ENCODE peak calls at places on chromosome 10, in five cellular contexts. Q is GM12865; M is kidney; B is effector memory CD4-positive, alpha-beta T cell; S is lower leg skin. X is an unnamed sample.

GRCh38 chr10:18240185-18240882 is 100.1 kb downstream of the CACNB2 start:
- DNase-seq in M (no peak), Q (no peak), B (no peak), S (no peak), X (no peak)

GRCh38 chr10:68224810-68225209 is 7.1 kb downstream of the ATOH7 start:
- DNase-seq in B (no peak), S (no peak), Q (no peak), M (no peak), X (no peak)

GRCh38 chr10:10677479-10677878 is 340.2 kb upstream of the CELF2 start:
- DNase-seq in Q (peak), S (no peak), B (no peak), M (no peak), X (peak)

GRCh38 chr10:84291389-84291788 is 37.0 kb upstream of the CCSER2 start:
- DNase-seq in B (no peak), S (no peak), M (no peak), Q (peak), X (peak)

GRCh38 chr10:112763916-112764520 is 186.0 kb upstream of the TCF7L2 start:
- DNase-seq in Q (no peak), M (no peak), B (no peak), S (no peak), X (no peak)

GRCh38 chr10:69961168-69961863 is 91.3 kb upstream of the MACROH2A2 start:
- DNase-seq in M (no peak), Q (no peak), B (no peak), S (peak), X (peak)

GRCh38 chr10:130763491-130763890 is 548.0 kb downstream of the TCERG1L start:
- DNase-seq in M (peak), Q (no peak), B (no peak), S (no peak), X (no peak)

GRCh38 chr10:63757067-63757466 is 235.9 kb downstream of the REEP3 start:
- DNase-seq in B (no peak), Q (no peak), M (no peak), S (no peak), X (no peak)

GRCh38 chr10:117458571-117458970 is 83.3 kb upstream of the PDZD8 start:
- DNase-seq in S (no peak), Q (no peak), B (no peak), M (no peak), X (no peak)

GRCh38 chr10:27240891-27241639 is 468 bp upstream of the ACBD5 start:
- DNase-seq in B (no peak), S (peak), M (peak), Q (peak), X (peak)

GRCh38 chr10:84344560-84344959 is 16.2 kb downstream of the CCSER2 start:
- DNase-seq in Q (no peak), S (no peak), B (no peak), M (no peak), X (no peak)

GRCh38 chr10:112812571-112812970 is 137.5 kb upstream of the TCF7L2 start:
- DNase-seq in S (no peak), B (no peak), Q (no peak), M (no peak), X (no peak)

GRCh38 chr10:112295853-112296830 is 12.9 kb downstream of the TECTB start:
- DNase-seq in B (no peak), M (no peak), S (no peak), Q (no peak), X (no peak)

GRCh38 chr10:91856637-91857036 is 52.6 kb downstream of the FGFBP3 start:
- DNase-seq in Q (peak), M (no peak), S (no peak), B (no peak), X (no peak)

GRCh38 chr10:73819513-73820093 is 8.2 kb upstream of the NDST2 start:
- DNase-seq in Q (no peak), M (peak), S (no peak), B (no peak), X (peak)

GRCh38 chr10:50981904-50982303 is 92.4 kb upstream of the PRKG1 start:
- DNase-seq in B (no peak), Q (no peak), S (no peak), M (no peak), X (no peak)

GRCh38 chr10:129614341-129614740 is 147.3 kb downstream of the MGMT start:
- DNase-seq in S (no peak), Q (no peak), M (no peak), B (no peak), X (peak)

GRCh38 chr10:130042386-130042785 is 68.2 kb downstream of the C10orf143 start:
- DNase-seq in M (peak), Q (no peak), B (no peak), S (peak), X (no peak)

GRCh38 chr10:79292789-79293746 is 54.2 kb upstream of the PPIF start:
- DNase-seq in S (no peak), B (no peak), Q (peak), M (no peak), X (peak)

GRCh38 chr10:14192746-14193145 is 138.0 kb downstream of the FRMD4A start:
- DNase-seq in M (no peak), S (no peak), B (no peak), Q (no peak), X (no peak)

GRCh38 chr10:93071177-93071472 is 2.6 kb upstream of the CYP26A1 start:
- DNase-seq in Q (no peak), S (no peak), M (peak), B (no peak), X (no peak)

GRCh38 chr10:132411561-132412253 is 14.7 kb downstream of the PWWP2B start:
- DNase-seq in Q (no peak), B (no peak), S (no peak), M (peak), X (peak)

GRCh38 chr10:72084094-72084459 is 4.3 kb downstream of the SPOCK2 start:
- DNase-seq in B (peak), Q (no peak), S (peak), M (no peak), X (no peak)

GRCh38 chr10:54607983-54608382 is 193.0 kb downstream of the PCDH15 start:
- DNase-seq in M (no peak), Q (no peak), B (no peak), S (no peak), X (no peak)

GRCh38 chr10:121032460-121032859 is 181.3 kb downstream of the WDR11 start:
- DNase-seq in S (no peak), M (no peak), B (no peak), Q (peak), X (no peak)

GRCh38 chr10:128091636-128092210 is 34.5 kb downstream of the MKI67 start:
- DNase-seq in B (no peak), S (peak), Q (no peak), M (no peak), X (peak)

GRCh38 chr10:124722812-124723783 is 21.1 kb downstream of the FAM53B start:
- DNase-seq in Q (peak), B (peak), M (peak), S (no peak), X (no peak)

GRCh38 chr10:123995082-123995460 is 98.3 kb downstream of the CHST15 start:
- DNase-seq in S (peak), M (peak), Q (no peak), B (no peak), X (no peak)

GRCh38 chr10:92816106-92816505 is 32.2 kb upstream of the EXOC6 start:
- DNase-seq in Q (no peak), M (no peak), S (no peak), B (no peak), X (no peak)

GRCh38 chr10:85950921-85951320 is 415.7 kb downstream of the GRID1 start:
- DNase-seq in M (no peak), B (no peak), S (no peak), Q (no peak), X (no peak)

GRCh38 chr10:85946713-85947326 is 419.8 kb downstream of the GRID1 start:
- DNase-seq in Q (peak), S (no peak), M (no peak), B (no peak), X (no peak)
- H3K4me3 ChIP-seq in Q (peak), S (no peak), M (no peak), B (no peak), X (no peak)

DNA sequence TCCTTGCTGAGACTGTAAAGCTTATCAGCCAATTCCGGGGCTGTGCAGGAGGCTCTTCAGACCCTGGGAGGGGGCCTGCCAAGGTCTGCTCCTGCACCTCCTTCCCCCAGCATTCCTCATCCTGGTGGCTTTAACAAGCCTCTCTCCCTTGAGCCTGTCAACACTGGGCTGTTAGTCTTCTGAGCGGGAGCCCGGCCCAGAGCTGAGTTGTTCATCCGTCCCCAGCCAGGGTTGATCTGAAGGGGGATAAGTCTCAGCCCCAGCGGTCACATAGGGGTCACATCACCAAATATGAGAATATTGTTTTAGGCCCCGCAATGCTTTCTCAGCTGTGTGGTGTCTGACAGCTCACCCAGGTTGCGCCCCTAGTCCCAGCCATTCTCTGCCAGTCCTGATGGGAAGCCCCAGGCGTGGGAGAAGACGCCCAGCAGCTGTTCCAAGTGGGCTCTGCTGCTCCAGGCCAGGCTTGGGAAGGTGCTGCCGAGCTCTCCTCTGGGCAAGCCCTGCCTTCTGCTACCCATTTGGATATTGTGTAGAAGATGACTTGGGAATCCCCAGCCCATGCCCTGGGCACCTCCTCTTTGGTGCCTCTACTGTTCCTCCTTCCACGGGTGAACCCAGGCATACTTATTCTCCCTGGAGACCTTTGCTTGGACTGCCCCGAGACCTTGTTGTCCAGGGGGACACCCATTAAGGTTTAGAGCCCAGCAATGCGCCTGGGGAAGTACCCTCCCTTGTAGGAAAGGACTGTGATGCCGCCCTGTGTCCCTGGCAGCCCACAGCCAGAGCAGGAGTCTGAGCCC is 23.5 kb upstream of the TRIM8 start:
- DNase-seq in S (no peak), B (no peak), M (peak), Q (no peak), X (peak)
- H3K4me3 ChIP-seq in S (no peak), B (no peak), M (no peak), Q (no peak), X (no peak)

GRCh38 chr10:77637474-77637985 is at the start of gene KCNMA1:
- DNase-seq in Q (peak), B (no peak), M (peak), S (no peak), X (peak)
- H3K4me3 ChIP-seq in Q (peak), B (no peak), M (peak), S (peak), X (peak)

GRCh38 chr10:49076319-49076718 is 39.0 kb downstream of the VSTM4 start:
- DNase-seq in B (no peak), S (peak), Q (no peak), M (peak), X (no peak)

GRCh38 chr10:49075743-49076142 is 39.6 kb downstream of the VSTM4 start:
- DNase-seq in S (peak), M (peak), Q (no peak), B (no peak), X (peak)

GRCh38 chr10:49074836-49075235 is 40.5 kb downstream of the VSTM4 start:
- DNase-seq in S (peak), B (no peak), M (peak), Q (no peak), X (peak)

GRCh38 chr10:49079072-49079471 is 36.2 kb downstream of the VSTM4 start:
- DNase-seq in M (no peak), B (no peak), S (no peak), Q (no peak), X (no peak)

GRCh38 chr10:49076741-49077521 is 38.4 kb downstream of the VSTM4 start:
- DNase-seq in S (peak), B (no peak), Q (peak), M (peak), X (no peak)
- H3K4me3 ChIP-seq in S (no peak), B (no peak), Q (no peak), M (no peak), X (no peak)